ENCODE peak calls at places on chromosomes 2 and 18, in four cellular contexts. M is right atrium auricular region, J is Calu3, N is T-helper 9 cell. A is an unnamed sample.

GRCh38 chr2:120852200-120852815 is 116.6 kb downstream of the GLI2 start:
- DNase-seq in M (no peak), J (no peak), N (no peak), A (no peak)

GRCh38 chr2:29159125-29159524 is 43.9 kb downstream of the CLIP4 start:
- DNase-seq in M (no peak), J (no peak), N (no peak), A (no peak)

GRCh38 chr2:206958236-206958635 is 18.9 kb downstream of the CPO start:
- DNase-seq in M (no peak), J (no peak), N (no peak), A (no peak)

GRCh38 chr18:5237083-5237722 is 40.1 kb upstream of the AKAIN1 start:
- DNase-seq in M (peak), J (no peak), N (no peak), A (no peak)

GRCh38 chr2:64354857-64355680 is 98.9 kb upstream of the LGALSL start:
- DNase-seq in M (no peak), J (no peak), N (no peak), A (no peak)

GRCh38 chr2:16774980-16775963 is 109.6 kb upstream of the CYRIA start:
- DNase-seq in M (no peak), J (no peak), N (no peak), A (no peak)

GRCh38 chr2:198309673-198310280 is 505.4 kb downstream of the PLCL1 start:
- DNase-seq in M (no peak), J (peak), N (peak), A (peak)

GRCh38 chr2:52532956-52533355 is 1234.6 kb upstream of the CHAC2 start:
- DNase-seq in M (no peak), J (no peak), N (no peak), A (no peak)

GRCh38 chr2:127721978-127722355 is 20.7 kb downstream of the SFT2D3 start:
- DNase-seq in M (no peak), J (no peak), N (no peak), A (no peak)

GRCh38 chr2:12498703-12499102 is 218.0 kb upstream of the TRIB2 start:
- DNase-seq in M (no peak), J (no peak), N (no peak), A (no peak)

GRCh38 chr2:233428438-233428837 is 74.1 kb downstream of the DGKD start:
- DNase-seq in M (peak), J (no peak), N (no peak), A (no peak)

GRCh38 chr2:136281281-136282117 is 163.6 kb upstream of the CXCR4 start:
- DNase-seq in M (no peak), J (no peak), N (peak), A (peak)

GRCh38 chr2:101467306-101467705 is 7.6 kb downstream of the RFX8 start:
- DNase-seq in M (no peak), J (no peak), N (no peak), A (no peak)

A was measured in T-cell.